ENCODE peak calls at places on chromosome 18, in five cellular contexts. E, G, L, S and R are unnamed samples. For H3K4me1, the result is how much of the 10 kb centered on the place peaks cover.

GRCh38 chr18:40046596-40046995 is 1908.4 kb upstream of the PIK3C3 start:
- DNase-seq in E (no peak), G (no peak), L (no peak), S (no peak), R (no peak)

GRCh38 chr18:12455511-12455910 is 47.8 kb downstream of the PRELID3A start:
- DNase-seq in E (peak), G (no peak), L (no peak), S (no peak), R (no peak)

GRCh38 chr18:79801641-79802040 is 3.9 kb downstream of the KCNG2 start:
- DNase-seq in E (no peak), G (no peak), L (no peak), S (no peak), R (no peak)

GRCh38 chr18:6341303-6341702 is 73.4 kb downstream of the L3MBTL4 start:
- DNase-seq in E (no peak), G (no peak), L (no peak), S (no peak), R (no peak)

GRCh38 chr18:79763407-79763806 is 34.3 kb upstream of the KCNG2 start:
- DNase-seq in E (no peak), G (no peak), L (no peak), S (no peak), R (no peak)

GRCh38 chr18:51668101-51668500 is 470.6 kb upstream of the MEX3C start:
- DNase-seq in E (peak), G (peak), L (peak), S (no peak), R (no peak)

GRCh38 chr18:74013955-74014354 is 133.7 kb downstream of the FBXO15 start:
- DNase-seq in E (peak), G (peak), L (no peak), S (no peak), R (no peak)

GRCh38 chr18:68456985-68457384 is 257.9 kb downstream of the TMX3 start:
- DNase-seq in E (peak), G (no peak), L (no peak), S (no peak), R (no peak)

GRCh38 chr18:56756971-56757370 is 105.8 kb downstream of the WDR7 start:
- DNase-seq in E (no peak), G (peak), L (no peak), S (peak), R (no peak)

GRCh38 chr18:11167778-11168177 is 18.4 kb upstream of the PIEZO2 start:
- DNase-seq in E (peak), G (no peak), L (no peak), S (no peak), R (no peak)

GRCh38 chr18:55522011-55522410 is 66.0 kb downstream of the TCF4 start:
- DNase-seq in E (no peak), G (no peak), L (no peak), S (no peak), R (no peak)

GRCh38 chr18:23837591-23837990 is 148.3 kb downstream of the LAMA3 start:
- DNase-seq in E (peak), G (no peak), L (no peak), S (no peak), R (no peak)

GRCh38 chr18:6374935-6375529 is 39.7 kb downstream of the L3MBTL4 start:
- DNase-seq in E (no peak), G (no peak), L (no peak), S (no peak), R (no peak)

GRCh38 chr18:7155092-7155491 is 37.5 kb upstream of the LAMA1 start:
- DNase-seq in E (no peak), G (no peak), L (no peak), S (no peak), R (no peak)

GRCh38 chr18:22223263-22223960 is 54.0 kb downstream of the GATA6 start:
- DNase-seq in E (peak), G (peak), L (peak), S (peak), R (peak)

GRCh38 chr18:26536032-26536431 is 12.3 kb downstream of the KCTD1 start:
- DNase-seq in E (no peak), G (no peak), L (no peak), S (no peak), R (no peak)

GRCh38 chr18:57809190-57809589 is 6.1 kb upstream of the ATP8B1 start:
- DNase-seq in E (no peak), G (no peak), L (no peak), S (no peak), R (no peak)

GRCh38 chr18:57805117-57805516 is 2.0 kb upstream of the ATP8B1 start:
- DNase-seq in E (no peak), G (no peak), L (no peak), S (no peak), R (no peak)

GRCh38 chr18:57806201-57806890 is 3.2 kb upstream of the ATP8B1 start:
- DNase-seq in E (no peak), G (no peak), L (no peak), S (no peak), R (no peak)

GRCh38 chr18:57806891-57807280 is 3.8 kb upstream of the ATP8B1 start:
- DNase-seq in E (peak), G (no peak), L (no peak), S (no peak), R (no peak)

DNA sequence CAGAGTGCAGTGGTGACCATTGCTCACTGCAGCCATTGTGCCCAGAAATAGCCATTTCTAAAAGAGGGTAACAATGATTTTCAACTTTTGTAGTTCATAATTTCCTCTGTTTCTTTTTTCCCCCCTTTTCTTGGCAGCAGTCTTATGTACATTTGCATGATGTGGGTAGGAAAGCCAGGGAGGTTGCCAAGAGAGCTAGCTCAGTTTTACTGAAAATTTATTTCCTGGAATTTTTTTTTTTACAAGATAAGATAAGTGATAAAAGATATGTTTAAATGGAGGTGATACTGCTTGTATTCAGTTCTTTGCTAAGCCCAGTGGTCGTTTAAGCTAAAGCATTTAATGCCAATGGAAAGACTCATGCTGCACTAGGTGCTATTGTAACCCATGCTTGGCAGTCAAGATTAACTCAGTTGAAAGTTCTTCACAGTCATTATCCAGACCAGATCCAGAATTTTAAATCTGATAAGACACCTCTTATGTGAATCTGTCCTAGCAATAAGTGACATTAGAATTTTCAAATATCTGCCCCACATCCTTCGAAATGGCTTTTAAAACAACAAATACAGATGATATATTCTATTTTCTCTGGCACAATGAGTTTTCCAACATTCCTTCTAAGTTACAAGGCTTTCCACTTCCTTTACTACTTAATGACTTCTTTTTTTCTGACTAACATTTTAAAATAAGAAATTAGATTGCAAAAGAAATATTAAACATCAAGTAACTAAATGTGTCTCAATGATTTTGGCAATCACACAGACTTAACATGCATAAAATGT is 4.4 kb upstream of the ATP8B1 start:
- DNase-seq in E (peak), G (peak), L (no peak), S (no peak), R (no peak)
- H3K4me1 ChIP-seq in E (under half), G (under half), L (under half), S (under half), R (under half)

DNA sequence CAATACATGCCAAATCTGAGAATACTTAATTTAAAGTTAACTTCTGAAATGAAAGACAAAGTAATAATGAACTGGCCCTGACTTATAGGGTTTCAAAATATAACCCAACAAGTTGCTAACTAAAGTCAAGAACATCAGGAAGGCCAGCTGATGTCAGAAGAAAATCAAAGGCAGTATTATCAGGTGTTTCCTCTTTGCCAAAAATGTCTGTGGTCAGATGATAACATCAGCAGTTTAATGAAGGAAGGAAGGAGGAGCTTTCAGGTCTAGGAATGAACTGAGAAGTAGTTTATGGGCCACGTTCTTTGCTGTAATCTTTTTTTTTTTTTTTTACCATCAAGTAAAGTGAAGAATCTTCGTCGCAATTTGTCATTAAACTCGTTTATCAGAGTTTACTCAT is 40.9 kb downstream of the CDH2 start:
- DNase-seq in E (no peak), G (no peak), L (no peak), S (no peak), R (no peak)
- H3K4me3 ChIP-seq in E (no peak), G (no peak), L (no peak), S (no peak), R (no peak)

GRCh38 chr18:45686892-45687611 is 36.9 kb upstream of the SLC14A1 start:
- DNase-seq in E (no peak), G (peak), L (no peak), S (no peak), R (no peak)
- TF ChIP-seq POLR2A in E (no peak), G (no peak), L (no peak), S (no peak), R (no peak)

GRCh38 chr18:3457261-3457724 is 7.3 kb downstream of the TGIF1 start:
- DNase-seq in E (no peak), G (no peak), L (no peak), S (no peak), R (no peak)
- H3K4me1 ChIP-seq in E (under half), G (half or more), L (under half), S (under half), R (under half)

DNA sequence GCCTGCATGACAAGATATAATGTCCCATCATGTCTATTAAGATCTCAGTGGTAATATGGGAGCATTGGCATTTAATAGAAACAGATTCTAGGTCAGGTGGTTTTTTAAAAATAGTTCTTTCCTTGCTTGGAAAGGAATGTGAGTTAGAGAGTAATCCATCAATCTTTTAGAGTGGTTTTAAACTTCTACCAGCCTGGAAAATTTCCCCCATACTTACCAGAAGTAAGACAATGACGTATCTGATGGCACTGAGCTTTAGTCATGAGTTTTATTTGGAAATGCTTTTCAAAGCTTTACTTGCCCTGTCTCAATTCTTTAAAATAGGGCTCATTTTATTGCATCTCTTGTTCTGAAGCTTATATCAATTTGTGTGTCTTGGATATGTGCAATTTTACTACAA is 441.7 kb upstream of the SMIM21 start:
- DNase-seq in E (no peak), G (no peak), L (no peak), S (no peak), R (no peak)
- H3K4me3 ChIP-seq in E (no peak), G (no peak), L (no peak), S (no peak), R (no peak)